ENCODE peak calls at places on chromosome 19, in nine cellular contexts. R is fibroblast of lung; C is HCT116; L is CD8-positive, alpha-beta memory T cell; V is body of pancreas; K is WERI-Rb-1; Y is heart left ventricle; B is psoas muscle; D is tibial nerve. J is an unnamed sample.

GRCh38 chr19:51921949-51922348 is 5.3 kb upstream of the ZNF613 start:
- DNase-seq in Y (no peak), R (no peak), K (no peak), C (no peak), V (no peak), L (no peak), D (no peak), B (no peak), J (no peak)

GRCh38 chr19:50870417-50871089 is 2.7 kb upstream of the KLK2 start:
- DNase-seq in D (no peak), L (no peak), K (peak), B (no peak), R (no peak), V (peak), Y (no peak), C (no peak), J (no peak)

GRCh38 chr19:3697671-3698385 is 2.4 kb downstream of the PIP5K1C start:
- DNase-seq in R (no peak), K (no peak), Y (no peak), C (no peak), B (no peak), D (no peak), V (no peak), L (peak), J (no peak)

GRCh38 chr19:11168568-11168967 is 13.0 kb upstream of the SPC24 start:
- DNase-seq in C (peak), Y (no peak), D (no peak), B (no peak), L (no peak), R (peak), K (no peak), V (no peak), J (peak)

GRCh38 chr19:9848060-9848459 is 12.9 kb downstream of the PIN1 start:
- DNase-seq in V (no peak), Y (no peak), D (no peak), R (no peak), B (no peak), L (no peak), C (no peak), K (peak), J (no peak)

GRCh38 chr19:16876904-16877361 is 11.9 kb upstream of the F2RL3 start:
- DNase-seq in Y (peak), D (no peak), L (no peak), V (no peak), B (no peak), C (no peak), K (no peak), R (no peak), J (no peak)

GRCh38 chr19:18660051-18660910 is 23.2 kb upstream of the CRTC1 start:
- DNase-seq in D (peak), B (peak), C (no peak), Y (peak), V (peak), K (no peak), L (no peak), R (peak), J (no peak)

GRCh38 chr19:58429745-58430144 is 10.2 kb downstream of the ZNF132 start:
- DNase-seq in L (no peak), B (no peak), R (no peak), D (no peak), K (no peak), Y (no peak), V (no peak), C (no peak), J (no peak)

GRCh38 chr19:3646336-3647092 is 19.9 kb upstream of the CACTIN start:
- DNase-seq in R (no peak), C (no peak), V (no peak), L (no peak), Y (no peak), K (no peak), D (no peak), B (no peak), J (no peak)

GRCh38 chr19:21677696-21678418 is 89.5 kb downstream of the ZNF100 start:
- DNase-seq in Y (no peak), B (no peak), V (peak), K (no peak), L (no peak), D (no peak), R (no peak), C (no peak), J (no peak)

GRCh38 chr19:46979103-46979769 is 40.4 kb upstream of the NPAS1 start:
- DNase-seq in K (peak), R (no peak), V (no peak), B (no peak), L (no peak), C (no peak), Y (peak), D (no peak), J (no peak)

GRCh38 chr19:6092329-6093286 is 17.7 kb downstream of the RFX2 start:
- DNase-seq in Y (peak), C (peak), K (peak), R (peak), V (peak), L (no peak), B (peak), D (peak), J (peak)

GRCh38 chr19:56118666-56119584 is 2.2 kb downstream of the ZNF787 start:
- DNase-seq in L (no peak), C (no peak), D (no peak), V (peak), K (no peak), B (no peak), Y (no peak), R (no peak), J (no peak)

GRCh38 chr19:13441810-13442512 is 64.3 kb downstream of the CACNA1A start:
- DNase-seq in K (no peak), L (peak), V (peak), C (no peak), B (no peak), Y (no peak), R (peak), D (no peak), J (no peak)

GRCh38 chr19:49450405-49450804 is 1.2 kb downstream of the PIH1D1 start:
- DNase-seq in L (no peak), R (no peak), V (no peak), K (no peak), B (no peak), D (no peak), C (no peak), Y (no peak), J (no peak)
- H3K27ac ChIP-seq in L (peak), R (no peak), V (no peak), K (peak), B (peak), D (no peak), C (peak), Y (no peak), J (no peak)

GRCh38 chr19:54473983-54474382 is 887 bp upstream of the CDC42EP5 start:
- DNase-seq in L (no peak), B (no peak), Y (no peak), V (no peak), C (no peak), R (no peak), K (no peak), D (no peak), J (no peak)
- H3K27ac ChIP-seq in L (no peak), B (no peak), Y (peak), V (peak), C (no peak), R (no peak), K (no peak), D (peak), J (peak)

GRCh38 chr19:45815501-45816216 is 551 bp upstream of the RSPH6A start:
- DNase-seq in R (no peak), Y (no peak), B (no peak), C (no peak), D (no peak), V (no peak), K (peak), L (no peak), J (no peak)

GRCh38 chr19:45814851-45815481 is at the start of gene RSPH6A:
- DNase-seq in K (no peak), R (no peak), D (no peak), V (no peak), C (no peak), B (no peak), L (no peak), Y (no peak), J (no peak)

GRCh38 chr19:45817725-45818301 is 2.7 kb upstream of the RSPH6A start:
- DNase-seq in K (no peak), C (no peak), B (no peak), Y (no peak), V (no peak), D (no peak), R (no peak), L (peak), J (no peak)

GRCh38 chr19:45817010-45817724 is 2.1 kb upstream of the RSPH6A start:
- DNase-seq in D (peak), C (peak), V (peak), L (peak), K (peak), B (peak), R (peak), Y (peak), J (peak)

DNA sequence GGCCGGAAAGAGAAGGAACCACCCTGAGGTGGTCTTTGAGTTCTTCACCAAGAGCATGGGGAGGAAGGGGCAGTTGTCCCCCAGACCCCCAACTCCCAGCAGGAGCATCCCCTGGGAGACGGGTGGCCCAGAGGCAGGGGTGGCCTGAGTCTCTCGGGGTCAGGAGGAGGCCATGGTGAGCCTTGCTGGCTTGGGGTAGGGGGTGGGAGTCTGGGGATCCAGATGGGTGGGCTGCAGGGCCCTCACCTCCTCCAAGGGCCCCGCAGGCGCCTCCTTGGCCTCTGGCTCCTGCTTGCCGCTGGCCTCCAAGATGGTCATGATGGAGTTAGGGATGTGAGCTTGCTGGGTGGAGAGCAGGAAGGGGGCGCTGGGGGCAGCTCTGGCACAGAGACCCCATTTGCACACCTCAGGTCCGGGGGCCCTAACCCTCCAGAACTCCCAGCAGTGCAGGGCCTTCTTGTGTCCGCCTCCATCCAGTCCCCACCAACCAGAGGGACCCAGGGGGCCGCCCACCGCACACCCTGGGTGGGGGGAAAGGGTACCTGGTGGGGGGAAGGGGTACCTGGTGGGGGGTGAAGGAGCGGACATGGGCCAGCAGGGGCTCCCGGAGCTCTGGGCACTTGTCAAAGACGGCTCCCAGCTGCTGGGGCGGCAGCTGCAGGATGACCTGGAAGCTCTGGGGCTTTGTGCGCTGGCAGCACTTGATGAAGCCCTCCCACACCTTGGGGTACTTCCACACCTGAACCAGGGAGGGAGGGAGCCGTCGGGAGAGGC is 1.3 kb upstream of the RSPH6A start:
- DNase-seq in K (no peak), C (no peak), L (no peak), R (no peak), Y (no peak), B (no peak), V (no peak), D (no peak), J (no peak)
- H3K27ac ChIP-seq in K (peak), C (no peak), L (no peak), R (no peak), Y (no peak), B (no peak), V (no peak), D (no peak), J (no peak)

DNA sequence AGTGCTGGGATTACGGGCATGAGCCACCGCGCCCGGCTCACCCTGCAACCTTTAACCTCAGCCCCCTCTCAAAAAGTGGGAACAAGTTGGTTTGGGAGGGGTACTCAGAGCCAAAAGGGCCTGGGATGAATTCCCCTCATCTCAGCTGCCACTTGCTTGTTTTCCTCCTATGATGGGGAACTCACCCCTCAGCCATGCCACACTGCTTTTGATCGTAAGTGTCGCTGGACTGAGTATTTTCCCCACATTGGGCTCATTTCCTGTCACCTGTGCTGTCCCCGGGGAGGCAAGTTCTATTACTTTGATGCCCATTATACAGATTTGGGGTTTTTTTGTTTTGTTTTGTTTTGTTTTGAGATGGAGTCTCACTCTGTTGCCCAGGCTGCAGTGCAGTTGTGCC is 6.5 kb downstream of the R3HDM4 start:
- DNase-seq in V (no peak), C (no peak), L (no peak), K (no peak), B (no peak), R (no peak), D (no peak), Y (no peak), J (no peak)
- H3K27ac ChIP-seq in V (no peak), C (no peak), L (peak), K (no peak), B (no peak), R (no peak), D (no peak), Y (no peak), J (no peak)

DNA sequence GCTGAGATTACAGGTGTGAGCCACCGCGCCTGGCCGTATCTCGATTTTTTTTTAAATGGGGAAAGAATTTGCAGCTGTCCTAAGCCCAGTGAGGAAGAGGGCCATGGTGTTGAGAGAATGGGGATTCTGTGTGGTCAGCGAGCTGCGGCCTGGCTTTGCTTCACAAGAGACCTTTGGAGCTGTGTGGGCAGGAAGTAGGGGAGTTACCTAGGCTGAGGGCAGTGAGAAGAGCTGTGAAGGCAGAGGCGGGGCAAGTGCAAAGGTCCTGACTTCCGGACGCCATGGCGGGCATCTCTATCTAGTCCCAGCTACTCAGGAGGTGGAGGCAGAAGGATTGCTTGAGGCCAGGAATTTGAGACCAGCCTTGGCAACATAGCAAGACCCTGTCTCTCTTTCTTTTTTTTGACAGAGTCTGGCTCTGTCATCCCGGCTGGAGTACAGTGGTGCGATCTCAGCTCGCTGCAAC is 4.9 kb downstream of the AP2A1 start:
- DNase-seq in D (no peak), Y (no peak), C (no peak), R (no peak), K (no peak), B (no peak), V (no peak), L (no peak), J (no peak)
- H3K27ac ChIP-seq in D (no peak), Y (no peak), C (no peak), R (no peak), K (no peak), B (no peak), V (no peak), L (no peak), J (no peak)

GRCh38 chr19:1851581-1852293 is 3.5 kb upstream of the REXO1 start:
- DNase-seq in Y (no peak), V (peak), D (no peak), R (no peak), B (peak), L (peak), C (no peak), K (no peak), J (no peak)

GRCh38 chr19:1852729-1853128 is 4.4 kb upstream of the REXO1 start:
- DNase-seq in Y (no peak), B (peak), D (no peak), R (no peak), V (no peak), C (no peak), K (no peak), L (no peak), J (no peak)

GRCh38 chr19:1852294-1852646 is 4.0 kb upstream of the REXO1 start:
- DNase-seq in B (peak), D (no peak), Y (no peak), K (peak), L (no peak), C (no peak), V (peak), R (no peak), J (no peak)

GRCh38 chr19:1849999-1850398 is 1.7 kb upstream of the REXO1 start:
- DNase-seq in K (no peak), R (no peak), V (no peak), Y (no peak), B (no peak), D (no peak), L (no peak), C (no peak), J (no peak)

GRCh38 chr19:1850809-1851544 is 2.7 kb upstream of the REXO1 start:
- DNase-seq in Y (no peak), L (no peak), K (no peak), D (no peak), V (peak), R (no peak), B (peak), C (no peak), J (no peak)
- H3K27ac ChIP-seq in Y (no peak), L (no peak), K (no peak), D (no peak), V (no peak), R (no peak), B (no peak), C (no peak), J (no peak)

GRCh38 chr19:15296353-15296752 is 36.0 kb downstream of the BRD4 start:
- DNase-seq in V (no peak), Y (peak), K (no peak), R (no peak), C (no peak), L (no peak), B (no peak), D (no peak), J (no peak)
- H3K27ac ChIP-seq in V (no peak), Y (peak), K (peak), R (peak), C (no peak), L (no peak), B (peak), D (peak), J (peak)

GRCh38 chr19:40750285-40751064 is at the start of gene ACTMAP:
- DNase-seq in C (peak), D (peak), R (peak), V (peak), L (peak), Y (peak), B (peak), K (peak), J (peak)

GRCh38 chr19:40747536-40747935 is 2.7 kb downstream of the ACTMAP start:
- DNase-seq in L (no peak), C (no peak), R (no peak), D (no peak), K (no peak), Y (no peak), B (no peak), V (no peak), J (no peak)

GRCh38 chr19:40745402-40745780 is 4.9 kb downstream of the ACTMAP start:
- DNase-seq in V (no peak), L (no peak), D (no peak), C (no peak), R (peak), K (no peak), Y (no peak), B (no peak), J (no peak)

GRCh38 chr19:40751065-40751923 is at the start of gene SNRPA:
- DNase-seq in C (peak), K (peak), L (peak), D (peak), V (peak), B (peak), R (peak), Y (peak), J (peak)

GRCh38 chr19:40750035-40750284 is 317 bp downstream of the ACTMAP start:
- DNase-seq in K (no peak), Y (no peak), D (no peak), B (no peak), V (no peak), R (no peak), C (no peak), L (no peak), J (peak)
- H3K27ac ChIP-seq in K (peak), Y (peak), D (peak), B (peak), V (peak), R (peak), C (peak), L (peak), J (peak)

GRCh38 chr19:34962281-34962944 is 1.6 kb downstream of the ZNF792 start:
- DNase-seq in L (no peak), Y (peak), R (no peak), D (no peak), V (no peak), C (no peak), B (no peak), K (no peak), J (no peak)
- H3K27ac ChIP-seq in L (peak), Y (peak), R (no peak), D (no peak), V (peak), C (no peak), B (peak), K (no peak), J (no peak)

DNA sequence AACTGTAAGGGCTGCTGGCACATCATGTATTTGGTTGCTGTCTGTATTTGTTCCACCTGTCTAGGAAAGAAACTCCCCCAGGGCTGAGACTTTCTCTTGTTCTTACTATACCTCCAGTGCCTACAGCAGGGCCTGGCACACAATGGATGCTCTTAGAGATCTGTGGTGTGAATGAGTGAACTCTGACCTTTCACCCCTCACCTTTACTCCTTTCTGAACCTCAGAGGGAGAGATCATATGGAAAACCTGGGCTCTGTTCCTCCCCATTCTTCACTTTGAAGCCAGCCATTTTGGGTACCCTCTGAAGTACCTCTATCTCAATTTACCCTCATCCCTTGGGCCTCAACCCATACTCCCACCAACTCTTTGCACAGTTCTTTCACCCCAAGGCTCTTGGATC is 3.1 kb downstream of the DYRK1B start:
- DNase-seq in V (no peak), B (no peak), D (no peak), R (no peak), Y (no peak), K (no peak), C (no peak), L (no peak), J (no peak)
- H3K27ac ChIP-seq in V (no peak), B (peak), D (no peak), R (no peak), Y (no peak), K (no peak), C (no peak), L (no peak), J (no peak)

J was measured in epithelial cell of prostate.